ENCODE peak calls at places on chromosomes 4 and X, in eight cellular contexts. R, E, K, C, L, F, H and U are unnamed samples.

GRCh38 chr4:113998026-113998425 is 18.6 kb upstream of the ARSJ start:
- DNase-seq in F (no peak), E (no peak), C (no peak), R (no peak), K (no peak), L (no peak), H (peak; percentile 6), U (no peak)

GRCh38 chr4:96916731-96917130 is 1076.8 kb downstream of the PDHA2 start:
- DNase-seq in L (no peak), R (peak; percentile 38), K (no peak), H (no peak), F (no peak), E (no peak), C (no peak), U (no peak)

GRCh38 chr4:122584517-122584916 is 36.3 kb downstream of the IL21 start:
- DNase-seq in E (no peak), L (peak; percentile 88), F (no peak), H (peak; percentile 84), R (no peak), C (no peak), K (no peak), U (peak; percentile 49)

GRCh38 chr4:123976285-123976684 is 579.7 kb downstream of the SPRY1 start:
- DNase-seq in K (no peak), R (no peak), C (no peak), H (peak; percentile 35), E (no peak), L (peak; percentile 56), F (no peak), U (no peak)

GRCh38 chr4:63663870-63664269 is 745.4 kb downstream of the TECRL start:
- DNase-seq in L (no peak), K (no peak), C (no peak), F (no peak), H (no peak), E (no peak), R (no peak), U (no peak)

GRCh38 chr4:105670684-105671083 is 37.8 kb downstream of the INTS12 start:
- DNase-seq in C (no peak), H (no peak), F (no peak), K (no peak), E (no peak), L (no peak), R (no peak), U (no peak)

GRCh38 chr4:149790172-149790907 is 25.3 kb downstream of the IQCM start:
- DNase-seq in E (no peak), F (no peak), R (no peak), H (peak; percentile 14), K (no peak), C (no peak), L (peak; percentile 17), U (no peak)

GRCh38 chr4:165190591-165191212 is 16.7 kb upstream of the KLHL2 start:
- DNase-seq in K (no peak), F (no peak), R (no peak), L (peak; percentile 13), C (no peak), H (no peak), E (no peak), U (no peak)

GRCh38 chr4:18020145-18020670 is 1.3 kb downstream of the LCORL start:
- DNase-seq in L (peak; percentile 34), F (peak; percentile 21), R (peak; percentile 29), E (no peak), K (peak; percentile 17), C (peak; percentile 31), H (peak; percentile 37), U (peak; percentile 16)

GRCh38 chr4:40283968-40284367 is 51.2 kb upstream of the CHRNA9 start:
- DNase-seq in L (no peak), H (no peak), C (no peak), R (no peak), F (peak; percentile 64), E (peak; percentile 91), K (peak; percentile 75), U (peak; percentile 40)

GRCh38 chr4:42501624-42502401 is 104.5 kb downstream of the SHISA3 start:
- DNase-seq in E (no peak), R (no peak), K (no peak), H (no peak), C (no peak), L (no peak), F (no peak), U (no peak)

GRCh38 chr4:71222661-71223060 is 116.2 kb upstream of the SLC4A4 start:
- DNase-seq in F (no peak), K (no peak), E (no peak), L (no peak), R (no peak), H (no peak), C (no peak), U (no peak)

GRCh38 chr4:88110826-88111225 is 47.6 kb downstream of the ABCG2 start:
- DNase-seq in C (no peak), E (no peak), L (no peak), H (no peak), K (no peak), R (no peak), F (no peak), U (no peak)
- TF ChIP-seq CTCF in C (no peak), E (no peak), L (no peak), H (no peak), K (no peak), R (no peak), F (no peak), U (no peak)

GRCh38 chrX:153740631-153741222 is 16.1 kb downstream of the ABCD1 start:
- DNase-seq in L (no peak), E (no peak), R (no peak), F (no peak), C (no peak), K (no peak), H (no peak), U (no peak)
- TF ChIP-seq CTCF in L (no peak), E (no peak), R (no peak), F (no peak), C (no peak), K (no peak), H (no peak), U (no peak)

DNA sequence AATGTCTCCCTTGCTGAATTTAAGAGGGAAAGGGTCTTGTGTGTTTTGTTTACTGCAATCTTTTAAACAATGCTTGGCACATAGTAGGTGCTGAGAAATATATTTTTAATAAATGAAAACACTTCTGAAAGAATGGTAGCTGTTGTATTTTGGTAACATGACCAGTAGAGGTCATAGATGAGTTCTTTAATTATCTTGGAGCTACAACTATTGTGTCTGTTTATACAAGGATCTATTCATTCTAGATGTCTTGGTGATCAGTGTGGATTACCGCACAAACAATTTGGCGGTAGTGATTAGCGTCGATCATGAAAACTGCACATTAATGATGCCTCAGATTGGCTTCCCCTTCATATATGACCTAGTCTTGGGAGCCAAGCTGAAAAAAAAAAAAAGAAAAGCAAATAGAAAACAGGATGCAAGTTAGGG is 21.4 kb upstream of the SCRG1 start:
- DNase-seq in L (peak; percentile 56), E (peak; percentile 12), C (no peak), R (no peak), K (no peak), F (no peak), H (peak; percentile 46), U (peak; percentile 29)
- TF ChIP-seq CTCF in L (peak; percentile 53), E (peak; percentile 56), C (no peak), R (peak; percentile 67), K (peak; percentile 57), F (no peak), H (peak; percentile 53), U (peak; percentile 14)

DNA sequence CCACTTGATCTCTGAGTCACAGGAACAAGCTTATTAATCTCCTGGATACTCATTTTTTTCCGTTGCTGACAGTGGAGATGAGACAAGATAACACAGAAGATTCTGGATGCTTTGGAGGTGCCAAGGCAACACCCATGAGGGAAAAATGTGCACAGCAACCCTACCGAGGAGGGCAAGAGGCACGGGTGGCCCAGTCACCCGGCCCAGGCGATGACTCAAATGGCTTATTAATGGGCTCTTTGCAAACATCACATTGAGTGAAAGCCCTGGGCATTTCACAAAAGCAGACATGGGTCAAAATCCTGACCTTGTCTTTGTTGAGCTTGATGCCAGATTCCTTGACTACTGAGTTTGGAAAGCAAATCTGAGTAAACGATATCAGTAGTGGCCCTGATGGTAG is 315.1 kb downstream of the STK32B start:
- DNase-seq in L (no peak), C (no peak), F (no peak), R (no peak), K (no peak), H (no peak), E (no peak), U (no peak)
- TF ChIP-seq CTCF in L (no peak), C (no peak), F (no peak), R (no peak), K (no peak), H (no peak), E (no peak), U (no peak)